ENCODE peak calls at places on chromosome 20, in seven cellular contexts. M is nephron progenitor cell, G is NCI-H2081, A is HEK293T, N is ACHN, Z is NCI-H1436, J is NAMALWA. V is an unnamed sample.

GRCh38 chr20:39462436-39462835 is 500.3 kb downstream of the DHX35 start:
- DNase-seq in N (no peak), G (no peak), A (no peak), M (no peak), J (no peak), Z (no peak), V (no peak)

GRCh38 chr20:21096321-21097043 is 9.7 kb downstream of the LINC00237 start:
- DNase-seq in N (no peak), Z (no peak), G (no peak), M (no peak), A (peak; percentile 62), J (peak; percentile 55), V (no peak)

GRCh38 chr20:60820918-60821317 is 431.1 kb upstream of the CDH4 start:
- DNase-seq in M (no peak), Z (no peak), J (no peak), G (no peak), A (no peak), N (no peak), V (no peak)

GRCh38 chr20:49635171-49635570 is 67.2 kb upstream of the PTGIS start:
- DNase-seq in Z (no peak), G (no peak), N (no peak), J (no peak), M (peak; percentile 51), A (no peak), V (no peak)

GRCh38 chr20:472889-473292 is 10.6 kb upstream of the TBC1D20 start:
- DNase-seq in N (no peak), G (no peak), J (no peak), Z (no peak), A (no peak), M (no peak), V (no peak)

GRCh38 chr20:44143896-44144295 is 43.1 kb downstream of the JPH2 start:
- DNase-seq in G (no peak), Z (no peak), A (no peak), M (no peak), J (no peak), N (no peak), V (no peak)

GRCh38 chr20:9241232-9241692 is 172.4 kb downstream of the PLCB4 start:
- DNase-seq in J (no peak), M (no peak), N (peak; percentile 60), Z (no peak), A (no peak), G (peak; percentile 13), V (no peak)

GRCh38 chr20:25249198-25249931 is 1.5 kb downstream of the PYGB start:
- DNase-seq in G (no peak), J (peak; percentile 16), Z (no peak), N (no peak), A (no peak), M (no peak), V (no peak)

GRCh38 chr20:31594558-31595379 is 10.3 kb upstream of the ID1 start:
- DNase-seq in N (no peak), Z (no peak), J (no peak), A (no peak), M (peak; percentile 27), G (no peak), V (no peak)

GRCh38 chr20:57608516-57608915 is 11.7 kb downstream of the ZBP1 start:
- DNase-seq in Z (no peak), M (no peak), N (no peak), J (no peak), A (no peak), G (no peak), V (no peak)

GRCh38 chr20:48897298-48898044 is 24.0 kb upstream of the ARFGEF2 start:
- DNase-seq in J (no peak), A (no peak), Z (no peak), M (no peak), G (no peak), N (peak; percentile 88), V (no peak)

V was measured in KBM-7.